ENCODE peak calls at places on chromosomes 16 and 17, in six cellular contexts. One of them, this sample, is unnamed.
A peak's percentile ranks its signal among the peaks of the same experiment; 100 is the strongest.

GRCh38 chr16:66936889-66937554 is 1.7 kb downstream of the CES2 start:
- DNase-seq in neural crest cell: no peak
- DNase-seq in NCI-H2081: no peak
- DNase-seq in stimulated activated CD4-positive, alpha-beta T cell treated with anti-CD3 and anti-CD28 coated beads, Interleukin-4, amount 100 ng/mL, for 24 hours: no peak
- DNase-seq in activated naive CD4-positive, alpha-beta T cell: no peak
- DNase-seq in fibroblast of the conjunctiva: no peak
- DNase-seq in this sample: no peak

GRCh38 chr16:83653785-83654184 is 154.0 kb upstream of the HSBP1 start:
- DNase-seq in neural crest cell: no peak
- DNase-seq in NCI-H2081: no peak
- DNase-seq in stimulated activated CD4-positive, alpha-beta T cell treated with anti-CD3 and anti-CD28 coated beads, Interleukin-4, amount 100 ng/mL, for 24 hours: no peak
- DNase-seq in activated naive CD4-positive, alpha-beta T cell: no peak
- DNase-seq in fibroblast of the conjunctiva: no peak
- DNase-seq in this sample: no peak

GRCh38 chr16:12350945-12351344 is 374.4 kb downstream of the SNX29 start:
- DNase-seq in neural crest cell: no peak
- DNase-seq in NCI-H2081: no peak
- DNase-seq in stimulated activated CD4-positive, alpha-beta T cell treated with anti-CD3 and anti-CD28 coated beads, Interleukin-4, amount 100 ng/mL, for 24 hours: no peak
- DNase-seq in activated naive CD4-positive, alpha-beta T cell: no peak
- DNase-seq in fibroblast of the conjunctiva: no peak
- DNase-seq in this sample: no peak

GRCh38 chr17:63276821-63277220 is 169.3 kb downstream of the CYB561 start:
- DNase-seq in neural crest cell: no peak
- DNase-seq in NCI-H2081: no peak
- DNase-seq in stimulated activated CD4-positive, alpha-beta T cell treated with anti-CD3 and anti-CD28 coated beads, Interleukin-4, amount 100 ng/mL, for 24 hours: no peak
- DNase-seq in activated naive CD4-positive, alpha-beta T cell: no peak
- DNase-seq in fibroblast of the conjunctiva: no peak
- DNase-seq in this sample: no peak

GRCh38 chr16:27284865-27285675 is 16.5 kb upstream of the NSMCE1 start:
- DNase-seq in neural crest cell: no peak
- DNase-seq in NCI-H2081: no peak
- DNase-seq in stimulated activated CD4-positive, alpha-beta T cell treated with anti-CD3 and anti-CD28 coated beads, Interleukin-4, amount 100 ng/mL, for 24 hours: no peak
- DNase-seq in activated naive CD4-positive, alpha-beta T cell: no peak
- DNase-seq in fibroblast of the conjunctiva: no peak
- DNase-seq in this sample: no peak

GRCh38 chr16:3058173-3059030 is 7.0 kb upstream of the IL32 start:
- DNase-seq in neural crest cell: no peak
- DNase-seq in NCI-H2081: peak; percentile 10
- DNase-seq in stimulated activated CD4-positive, alpha-beta T cell treated with anti-CD3 and anti-CD28 coated beads, Interleukin-4, amount 100 ng/mL, for 24 hours: peak; percentile 52
- DNase-seq in activated naive CD4-positive, alpha-beta T cell: peak; percentile 43
- DNase-seq in fibroblast of the conjunctiva: no peak
- DNase-seq in this sample: peak; percentile 88

GRCh38 chr17:66450857-66451158 is 148.4 kb downstream of the PRKCA start:
- DNase-seq in neural crest cell: no peak
- DNase-seq in NCI-H2081: no peak
- DNase-seq in stimulated activated CD4-positive, alpha-beta T cell treated with anti-CD3 and anti-CD28 coated beads, Interleukin-4, amount 100 ng/mL, for 24 hours: no peak
- DNase-seq in activated naive CD4-positive, alpha-beta T cell: no peak
- DNase-seq in fibroblast of the conjunctiva: no peak
- DNase-seq in this sample: no peak

GRCh38 chr16:22751104-22751667 is 62.8 kb upstream of the HS3ST2 start:
- DNase-seq in neural crest cell: no peak
- DNase-seq in NCI-H2081: no peak
- DNase-seq in stimulated activated CD4-positive, alpha-beta T cell treated with anti-CD3 and anti-CD28 coated beads, Interleukin-4, amount 100 ng/mL, for 24 hours: no peak
- DNase-seq in activated naive CD4-positive, alpha-beta T cell: no peak
- DNase-seq in fibroblast of the conjunctiva: no peak
- DNase-seq in this sample: no peak

GRCh38 chr17:10737168-10737622 is 7.4 kb upstream of the TMEM220 start:
- DNase-seq in neural crest cell: peak; percentile 69
- DNase-seq in NCI-H2081: peak; percentile 20
- DNase-seq in stimulated activated CD4-positive, alpha-beta T cell treated with anti-CD3 and anti-CD28 coated beads, Interleukin-4, amount 100 ng/mL, for 24 hours: peak; percentile 28
- DNase-seq in activated naive CD4-positive, alpha-beta T cell: no peak
- DNase-seq in fibroblast of the conjunctiva: peak; percentile 44
- DNase-seq in this sample: no peak

GRCh38 chr16:10664720-10665126 is 30.0 kb downstream of the TEKT5 start:
- DNase-seq in neural crest cell: no peak
- DNase-seq in NCI-H2081: no peak
- DNase-seq in stimulated activated CD4-positive, alpha-beta T cell treated with anti-CD3 and anti-CD28 coated beads, Interleukin-4, amount 100 ng/mL, for 24 hours: no peak
- DNase-seq in activated naive CD4-positive, alpha-beta T cell: no peak
- DNase-seq in fibroblast of the conjunctiva: no peak
- DNase-seq in this sample: no peak

GRCh38 chr16:85151603-85152413 is 39.5 kb upstream of the CIBAR2 start:
- DNase-seq in neural crest cell: no peak
- DNase-seq in NCI-H2081: peak; percentile 61
- DNase-seq in stimulated activated CD4-positive, alpha-beta T cell treated with anti-CD3 and anti-CD28 coated beads, Interleukin-4, amount 100 ng/mL, for 24 hours: no peak
- DNase-seq in activated naive CD4-positive, alpha-beta T cell: no peak
- DNase-seq in fibroblast of the conjunctiva: peak; percentile 69
- DNase-seq in this sample: peak; percentile 58

GRCh38 chr17:65027305-65027704 is 29.2 kb downstream of the GNA13 start:
- DNase-seq in neural crest cell: peak; percentile 8
- DNase-seq in NCI-H2081: no peak
- DNase-seq in stimulated activated CD4-positive, alpha-beta T cell treated with anti-CD3 and anti-CD28 coated beads, Interleukin-4, amount 100 ng/mL, for 24 hours: peak; percentile 66
- DNase-seq in activated naive CD4-positive, alpha-beta T cell: peak; percentile 19
- DNase-seq in fibroblast of the conjunctiva: peak; percentile 18
- DNase-seq in this sample: no peak

GRCh38 chr17:38453951-38454421 is 25.7 kb downstream of the ARHGAP23 start:
- DNase-seq in neural crest cell: no peak
- DNase-seq in NCI-H2081: no peak
- DNase-seq in stimulated activated CD4-positive, alpha-beta T cell treated with anti-CD3 and anti-CD28 coated beads, Interleukin-4, amount 100 ng/mL, for 24 hours: no peak
- DNase-seq in activated naive CD4-positive, alpha-beta T cell: no peak
- DNase-seq in fibroblast of the conjunctiva: no peak
- DNase-seq in this sample: no peak

GRCh38 chr16:85631230-85631629 is 18.1 kb downstream of the GSE1 start:
- DNase-seq in neural crest cell: no peak
- DNase-seq in NCI-H2081: no peak
- DNase-seq in stimulated activated CD4-positive, alpha-beta T cell treated with anti-CD3 and anti-CD28 coated beads, Interleukin-4, amount 100 ng/mL, for 24 hours: no peak
- DNase-seq in activated naive CD4-positive, alpha-beta T cell: no peak
- DNase-seq in fibroblast of the conjunctiva: no peak
- DNase-seq in this sample: no peak

GRCh38 chr17:18033442-18034099 is 5.4 kb downstream of the ATPAF2 start:
- DNase-seq in neural crest cell: peak; percentile 25
- DNase-seq in NCI-H2081: peak; percentile 77
- DNase-seq in stimulated activated CD4-positive, alpha-beta T cell treated with anti-CD3 and anti-CD28 coated beads, Interleukin-4, amount 100 ng/mL, for 24 hours: peak; percentile 61
- DNase-seq in activated naive CD4-positive, alpha-beta T cell: no peak
- DNase-seq in fibroblast of the conjunctiva: peak; percentile 87
- DNase-seq in this sample: peak; percentile 60

GRCh38 chr16:67034478-67034877 is 5.5 kb downstream of the CBFB start:
- DNase-seq in neural crest cell: no peak
- DNase-seq in NCI-H2081: no peak
- DNase-seq in stimulated activated CD4-positive, alpha-beta T cell treated with anti-CD3 and anti-CD28 coated beads, Interleukin-4, amount 100 ng/mL, for 24 hours: no peak
- DNase-seq in activated naive CD4-positive, alpha-beta T cell: no peak
- DNase-seq in fibroblast of the conjunctiva: no peak
- DNase-seq in this sample: no peak

GRCh38 chr16:27802664-27803450 is 252.9 kb downstream of the KATNIP start:
- DNase-seq in neural crest cell: no peak
- DNase-seq in NCI-H2081: no peak
- DNase-seq in stimulated activated CD4-positive, alpha-beta T cell treated with anti-CD3 and anti-CD28 coated beads, Interleukin-4, amount 100 ng/mL, for 24 hours: no peak
- DNase-seq in activated naive CD4-positive, alpha-beta T cell: no peak
- DNase-seq in fibroblast of the conjunctiva: no peak
- DNase-seq in this sample: no peak

GRCh38 chr16:71927383-71927782 is 32.1 kb downstream of the IST1 start:
- DNase-seq in neural crest cell: no peak
- DNase-seq in NCI-H2081: no peak
- DNase-seq in stimulated activated CD4-positive, alpha-beta T cell treated with anti-CD3 and anti-CD28 coated beads, Interleukin-4, amount 100 ng/mL, for 24 hours: no peak
- DNase-seq in activated naive CD4-positive, alpha-beta T cell: no peak
- DNase-seq in fibroblast of the conjunctiva: peak; percentile 82
- DNase-seq in this sample: no peak

GRCh38 chr16:89536371-89536770 is 24.1 kb upstream of the RPL13 start:
- DNase-seq in neural crest cell: no peak
- DNase-seq in NCI-H2081: no peak
- DNase-seq in stimulated activated CD4-positive, alpha-beta T cell treated with anti-CD3 and anti-CD28 coated beads, Interleukin-4, amount 100 ng/mL, for 24 hours: no peak
- DNase-seq in activated naive CD4-positive, alpha-beta T cell: no peak
- DNase-seq in fibroblast of the conjunctiva: no peak
- DNase-seq in this sample: no peak